ENCODE peak calls at places on chromosomes 12 and 14, in four cellular contexts. L is T1000, M is EL, T is GDM1. O is an unnamed sample.

GRCh38 chr12:48366131-48366530 is 15.4 kb upstream of the ZNF641 start:
- DNase-seq in M (no peak), T (no peak), L (no peak), O (no peak)

GRCh38 chr12:124637586-124637985 is 70.2 kb upstream of the NCOR2 start:
- DNase-seq in T (no peak), M (no peak), L (no peak), O (no peak)

GRCh38 chr14:61696753-61697318 is 1.5 kb downstream of the HIF1A start:
- DNase-seq in L (no peak), T (no peak), M (no peak), O (peak)

GRCh38 chr12:93537769-93538168 is 34.7 kb upstream of the SOCS2 start:
- DNase-seq in T (no peak), L (no peak), M (no peak), O (no peak)

GRCh38 chr14:24630872-24631477 is 3.0 kb downstream of the GZMB start:
- DNase-seq in M (peak), T (no peak), L (no peak), O (peak)

GRCh38 chr12:32577328-32577727 is 101.8 kb upstream of the DNM1L start:
- DNase-seq in L (no peak), T (no peak), M (no peak), O (no peak)

GRCh38 chr12:43988838-43989560 is 153.1 kb downstream of the TMEM117 start:
- DNase-seq in T (no peak), L (no peak), M (peak), O (peak)

GRCh38 chr14:94075008-94075407 is 6.0 kb downstream of the DDX24 start:
- DNase-seq in M (no peak), L (no peak), T (no peak), O (no peak)

GRCh38 chr14:52868911-52869611 is 77.7 kb upstream of the GNPNAT1 start:
- DNase-seq in T (no peak), L (no peak), M (no peak), O (no peak)

GRCh38 chr12:65327207-65328076 is 49.0 kb downstream of the MSRB3 start:
- DNase-seq in M (peak), T (no peak), L (no peak), O (peak)

GRCh38 chr14:54902521-54903420 is at the start of gene GCH1:
- DNase-seq in L (peak), M (peak), T (peak), O (peak)

GRCh38 chr12:113403435-113404415 is at the start of gene SDS:
- DNase-seq in T (peak), M (peak), L (no peak), O (peak)

GRCh38 chr12:10395390-10395998 is 5.7 kb upstream of the KLRK1 start:
- DNase-seq in T (no peak), M (peak), L (peak), O (peak)

GRCh38 chr14:35963209-35963608 is 137.1 kb downstream of the BRMS1L start:
- DNase-seq in L (no peak), M (peak), T (no peak), O (no peak)

GRCh38 chr12:76158518-76159321 is 74.2 kb upstream of the NAP1L1 start:
- DNase-seq in T (peak), L (peak), M (peak), O (peak)

GRCh38 chr12:124463341-124463861 is 104.0 kb downstream of the NCOR2 start:
- DNase-seq in T (no peak), L (no peak), M (no peak), O (no peak)

GRCh38 chr14:105494606-105494929 is 3.5 kb downstream of the TEDC1 start:
- DNase-seq in M (no peak), L (no peak), T (no peak), O (no peak)

GRCh38 chr12:62248873-62249272 is 11.3 kb upstream of the USP15 start:
- DNase-seq in M (peak), L (peak), T (no peak), O (peak)

GRCh38 chr12:27142102-27142721 is 59.8 kb upstream of the C12orf71 start:
- DNase-seq in M (peak), L (no peak), T (peak), O (peak)

GRCh38 chr12:29543036-29543435 is 45.5 kb upstream of the OVCH1 start:
- DNase-seq in L (no peak), T (no peak), M (no peak), O (no peak)

GRCh38 chr14:36604757-36605505 is 22.5 kb upstream of the NKX2-8 start:
- DNase-seq in T (peak), L (peak), M (peak), O (peak)

GRCh38 chr14:101134161-101134631 is 230.7 kb upstream of the RTL1 start:
- DNase-seq in T (no peak), M (no peak), L (no peak), O (no peak)

GRCh38 chr12:31004666-31005065 is 69.0 kb upstream of the DDX11 start:
- DNase-seq in L (no peak), T (no peak), M (no peak), O (no peak)

GRCh38 chr12:108214486-108214885 is 85.4 kb downstream of the WSCD2 start:
- DNase-seq in L (no peak), M (peak), T (no peak), O (peak)

GRCh38 chr12:62767946-62768345 is 167.0 kb downstream of the PPM1H start:
- DNase-seq in T (no peak), M (no peak), L (no peak), O (no peak)

GRCh38 chr14:97634786-97635185 is 837.6 kb downstream of the VRK1 start:
- DNase-seq in L (no peak), T (no peak), M (no peak), O (no peak)

GRCh38 chr14:106556665-106557289 is 1030.4 kb downstream of the TMEM121 start:
- DNase-seq in T (peak), M (no peak), L (no peak), O (no peak)

GRCh38 chr12:131862600-131862993 is 31.8 kb upstream of the ULK1 start:
- DNase-seq in T (no peak), M (no peak), L (no peak), O (no peak)

GRCh38 chr12:79900199-79900598 is 34.7 kb downstream of the PPP1R12A start:
- DNase-seq in T (no peak), M (no peak), L (no peak), O (no peak)

GRCh38 chr12:70876952-70877351 is 43.6 kb downstream of the PTPRR start:
- DNase-seq in T (no peak), M (peak), L (no peak), O (peak)

GRCh38 chr14:69471436-69471835 is 13.1 kb upstream of the PLEKHD1 start:
- DNase-seq in T (no peak), L (no peak), M (no peak), O (no peak)

O was measured in fibroblast of the aortic adventitia.